ENCODE peak calls at places on chromosomes 4 and X, in nine cellular contexts. D is activated T-cell treated with anti-CD3 and anti-CD28 coated beads for 1 hour; Y is head of caudate nucleus; L is activated CD4-positive, alpha-beta T cell treated with anti-CD3 and anti-CD28 coated beads, Interleukin-2, amount 50 U/mL, for 4 hours; F is PC-3; H is NCI-H2081; X is activated CD8-positive, alpha-beta memory T cell treated with anti-CD3 and anti-CD28 coated beads for 1 hour; I is T47D; V is SJSA1. P is an unnamed sample.

GRCh38 chr4:147735413-147736301 is 3.8 kb downstream of the ARHGAP10 start:
- DNase-seq in D (no peak), Y (no peak), L (no peak), F (peak), H (no peak), X (no peak), I (no peak), V (no peak), P (no peak)

GRCh38 chr4:4726051-4726450 is 133.4 kb upstream of the MSX1 start:
- DNase-seq in D (no peak), Y (no peak), L (no peak), F (no peak), H (no peak), X (no peak), I (no peak), V (no peak), P (no peak)

GRCh38 chr4:15754323-15754722 is 23.8 kb upstream of the CD38 start:
- DNase-seq in D (no peak), Y (no peak), L (peak), F (peak), H (no peak), X (no peak), I (no peak), V (peak), P (no peak)

GRCh38 chrX:68415289-68415688 is 18.0 kb downstream of the OPHN1 start:
- DNase-seq in D (no peak), Y (no peak), L (no peak), F (peak), H (no peak), X (no peak), I (no peak), V (no peak), P (peak)

GRCh38 chr4:73460913-73461522 is 20.5 kb upstream of the AFM start:
- DNase-seq in D (no peak), Y (no peak), L (no peak), F (no peak), H (no peak), X (no peak), I (no peak), V (no peak), P (no peak)

GRCh38 chrX:153667281-153667831 is 6.3 kb downstream of the PNCK start:
- DNase-seq in D (no peak), Y (no peak), L (no peak), F (no peak), H (no peak), X (no peak), I (no peak), V (no peak), P (no peak)

GRCh38 chr4:183289688-183290087 is 30.4 kb downstream of the CLDN22 start:
- DNase-seq in D (no peak), Y (no peak), L (no peak), F (no peak), H (no peak), X (no peak), I (peak), V (no peak), P (peak)

GRCh38 chr4:89249716-89250361 is 57.8 kb downstream of the GPRIN3 start:
- DNase-seq in D (no peak), Y (peak), L (no peak), F (no peak), H (peak), X (no peak), I (no peak), V (no peak), P (no peak)

GRCh38 chrX:29477878-29478277 is 737.5 kb upstream of the MAGEB2 start:
- DNase-seq in D (no peak), Y (no peak), L (no peak), F (no peak), H (no peak), X (no peak), I (no peak), V (no peak), P (no peak)

GRCh38 chrX:5775985-5776384 is 452.7 kb downstream of the NLGN4X start:
- DNase-seq in D (no peak), Y (no peak), L (no peak), F (no peak), H (no peak), X (no peak), I (no peak), V (no peak), P (no peak)

GRCh38 chr4:102350634-102351033 is 5.4 kb upstream of the SLC39A8 start:
- DNase-seq in D (no peak), Y (no peak), L (no peak), F (no peak), H (no peak), X (no peak), I (no peak), V (no peak), P (no peak)